ENCODE peak calls at places on chromosomes 2 and 18, in seven cellular contexts. One of them, this sample, is unnamed.
A peak's percentile ranks its signal among the peaks of the same experiment; 100 is the strongest.

GRCh38 chr2:68726608-68727367 is 7.8 kb upstream of the ARHGAP25 start:
- DNase-seq in HepG2: no peak
- DNase-seq in K562: no peak
- DNase-seq in SK-N-SH: no peak
- DNase-seq in GM12878: peak; percentile 68
- DNase-seq in HCT116: no peak
- DNase-seq in H1: no peak
- DNase-seq in this sample: no peak

GRCh38 chr2:192025607-192026006 is 169.1 kb downstream of the TMEFF2 start:
- DNase-seq in K562: no peak
- DNase-seq in GM12878: no peak
- DNase-seq in HCT116: no peak
- DNase-seq in SK-N-SH: no peak
- DNase-seq in H1: no peak
- DNase-seq in HepG2: no peak
- DNase-seq in this sample: no peak

GRCh38 chr2:234630676-234631350 is 133.9 kb upstream of the ARL4C start:
- DNase-seq in GM12878: no peak
- DNase-seq in K562: no peak
- DNase-seq in SK-N-SH: no peak
- DNase-seq in HepG2: no peak
- DNase-seq in HCT116: no peak
- DNase-seq in H1: no peak
- DNase-seq in this sample: no peak

GRCh38 chr18:9933865-9934264 is 20.0 kb downstream of the VAPA start:
- DNase-seq in H1: no peak
- DNase-seq in GM12878: no peak
- DNase-seq in HepG2: no peak
- DNase-seq in SK-N-SH: no peak
- DNase-seq in HCT116: no peak
- DNase-seq in K562: no peak
- DNase-seq in this sample: no peak

GRCh38 chr2:233252227-233252626 is 754 bp downstream of the ATG16L1 start:
- DNase-seq in K562: no peak
- DNase-seq in H1: no peak
- DNase-seq in HCT116: no peak
- DNase-seq in SK-N-SH: no peak
- DNase-seq in HepG2: no peak
- DNase-seq in GM12878: no peak
- DNase-seq in this sample: no peak

GRCh38 chr2:119085613-119086012 is 72.9 kb downstream of the C1QL2 start:
- DNase-seq in K562: peak; percentile 4
- DNase-seq in H1: no peak
- DNase-seq in HCT116: no peak
- DNase-seq in SK-N-SH: no peak
- DNase-seq in GM12878: no peak
- DNase-seq in HepG2: peak; percentile 40
- DNase-seq in this sample: no peak

GRCh38 chr18:76443519-76444435 is 51.3 kb downstream of the ZNF516 start:
- DNase-seq in GM12878: no peak
- DNase-seq in HCT116: no peak
- DNase-seq in K562: no peak
- DNase-seq in HepG2: no peak
- DNase-seq in SK-N-SH: peak; percentile 52
- DNase-seq in H1: no peak
- DNase-seq in this sample: no peak

GRCh38 chr18:58400337-58400885 is 228.5 kb downstream of the ALPK2 start:
- DNase-seq in GM12878: no peak
- DNase-seq in K562: no peak
- DNase-seq in HepG2: no peak
- DNase-seq in HCT116: no peak
- DNase-seq in H1: no peak
- DNase-seq in SK-N-SH: no peak
- DNase-seq in this sample: no peak

GRCh38 chr18:985301-985700 is 80.6 kb downstream of the ADCYAP1 start:
- DNase-seq in H1: no peak
- DNase-seq in GM12878: no peak
- DNase-seq in HCT116: no peak
- DNase-seq in HepG2: no peak
- DNase-seq in SK-N-SH: no peak
- DNase-seq in K562: no peak
- DNase-seq in this sample: no peak

GRCh38 chr2:4354164-4354563 is 650.8 kb downstream of the DCDC2C start:
- DNase-seq in K562: no peak
- DNase-seq in HCT116: no peak
- DNase-seq in HepG2: no peak
- DNase-seq in H1: no peak
- DNase-seq in GM12878: no peak
- DNase-seq in SK-N-SH: no peak
- DNase-seq in this sample: no peak

GRCh38 chr2:105852066-105852465 is 107.4 kb downstream of the NCK2 start:
- DNase-seq in H1: no peak
- DNase-seq in K562: no peak
- DNase-seq in HCT116: no peak
- DNase-seq in GM12878: no peak
- DNase-seq in HepG2: no peak
- DNase-seq in SK-N-SH: peak; percentile 0
- DNase-seq in this sample: no peak

GRCh38 chr2:21256006-21256405 is 132.2 kb downstream of the TDRD15 start:
- DNase-seq in GM12878: peak; percentile 51
- DNase-seq in K562: peak; percentile 63
- DNase-seq in SK-N-SH: no peak
- DNase-seq in HCT116: no peak
- DNase-seq in HepG2: no peak
- DNase-seq in H1: no peak
- DNase-seq in this sample: no peak

GRCh38 chr2:186129767-186130581 is 356.1 kb upstream of the ZC3H15 start:
- DNase-seq in SK-N-SH: no peak
- DNase-seq in HCT116: peak; percentile 42
- DNase-seq in HepG2: peak; percentile 75
- DNase-seq in K562: no peak
- DNase-seq in GM12878: no peak
- DNase-seq in H1: no peak
- DNase-seq in this sample: no peak

GRCh38 chr2:201357216-201357615 is at the start of gene FLACC1:
- DNase-seq in H1: no peak
- DNase-seq in K562: peak; percentile 14
- DNase-seq in SK-N-SH: peak; percentile 22
- DNase-seq in GM12878: no peak
- DNase-seq in HCT116: peak; percentile 42
- DNase-seq in HepG2: peak; percentile 56
- DNase-seq in this sample: peak; percentile 67

GRCh38 chr18:22320155-22320554 is 97.6 kb downstream of the CTAGE1 start:
- DNase-seq in HCT116: no peak
- DNase-seq in GM12878: no peak
- DNase-seq in SK-N-SH: no peak
- DNase-seq in K562: no peak
- DNase-seq in HepG2: no peak
- DNase-seq in H1: no peak
- DNase-seq in this sample: no peak

GRCh38 chr2:188937228-188938220 is 36.6 kb upstream of the COL3A1 start:
- DNase-seq in SK-N-SH: peak; percentile 5
- DNase-seq in HCT116: no peak
- DNase-seq in GM12878: no peak
- DNase-seq in HepG2: no peak
- DNase-seq in H1: no peak
- DNase-seq in K562: no peak
- DNase-seq in this sample: no peak

GRCh38 chr2:113328043-113328442 is 49.3 kb upstream of the PAX8 start:
- DNase-seq in HepG2: no peak
- DNase-seq in GM12878: no peak
- DNase-seq in HCT116: no peak
- DNase-seq in SK-N-SH: no peak
- DNase-seq in K562: no peak
- DNase-seq in H1: no peak
- DNase-seq in this sample: no peak

DNA sequence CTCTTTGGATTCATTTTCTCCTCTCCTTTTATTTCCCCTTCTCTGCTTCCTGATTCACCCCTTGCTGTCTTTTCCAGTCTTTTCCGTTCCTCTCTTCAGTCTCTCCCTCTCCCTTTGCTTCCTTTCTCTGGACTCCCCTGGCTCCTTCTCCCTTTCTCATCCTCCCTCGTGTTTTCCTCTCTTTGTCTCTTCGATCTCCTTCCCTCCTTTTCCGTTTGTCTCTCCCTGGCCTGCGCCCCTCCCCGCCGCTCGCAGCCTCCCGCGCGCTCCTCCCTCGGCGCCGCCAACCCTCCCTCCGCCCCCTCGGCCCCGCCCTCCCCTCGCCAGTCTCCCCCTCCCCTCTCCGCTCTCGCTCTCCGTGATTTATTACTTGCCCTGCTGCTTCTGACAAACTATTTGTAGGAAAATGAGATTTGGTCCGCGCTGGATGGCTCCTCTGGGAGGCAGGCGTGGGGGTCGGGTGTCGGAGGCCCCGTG is 46.0 kb upstream of the PAX8 start:
- DNase-seq in HCT116: peak; percentile 6
- DNase-seq in K562: peak; percentile 64
- DNase-seq in H1: peak; percentile 15
- DNase-seq in GM12878: no peak
- DNase-seq in SK-N-SH: peak; percentile 93
- DNase-seq in HepG2: no peak
- DNase-seq in this sample: peak; percentile 42
- TF ChIP-seq JUND in HCT116: no peak
- TF ChIP-seq JUND in K562: no peak
- TF ChIP-seq JUND in H1: no peak
- TF ChIP-seq JUND in GM12878: no peak
- TF ChIP-seq JUND in SK-N-SH: no peak
- TF ChIP-seq JUND in HepG2: no peak
- TF ChIP-seq JUND in this sample: no peak

GRCh38 chr2:133841905-133842304 is 273.6 kb upstream of the NCKAP5 start:
- DNase-seq in K562: no peak
- DNase-seq in H1: no peak
- DNase-seq in HepG2: no peak
- DNase-seq in GM12878: no peak
- DNase-seq in HCT116: no peak
- DNase-seq in SK-N-SH: no peak
- DNase-seq in this sample: no peak

GRCh38 chr2:133838642-133839370 is 270.5 kb upstream of the NCKAP5 start:
- DNase-seq in K562: no peak
- DNase-seq in HepG2: no peak
- DNase-seq in GM12878: no peak
- DNase-seq in SK-N-SH: no peak
- DNase-seq in HCT116: no peak
- DNase-seq in H1: no peak
- DNase-seq in this sample: no peak

GRCh38 chr2:133840761-133841160 is 272.5 kb upstream of the NCKAP5 start:
- DNase-seq in H1: no peak
- DNase-seq in K562: no peak
- DNase-seq in HCT116: no peak
- DNase-seq in SK-N-SH: no peak
- DNase-seq in HepG2: no peak
- DNase-seq in GM12878: no peak
- DNase-seq in this sample: no peak

GRCh38 chr2:133837441-133838090 is 269.3 kb upstream of the NCKAP5 start:
- DNase-seq in HepG2: no peak
- DNase-seq in H1: no peak
- DNase-seq in SK-N-SH: no peak
- DNase-seq in HCT116: no peak
- DNase-seq in K562: no peak
- DNase-seq in GM12878: no peak
- DNase-seq in this sample: no peak

DNA sequence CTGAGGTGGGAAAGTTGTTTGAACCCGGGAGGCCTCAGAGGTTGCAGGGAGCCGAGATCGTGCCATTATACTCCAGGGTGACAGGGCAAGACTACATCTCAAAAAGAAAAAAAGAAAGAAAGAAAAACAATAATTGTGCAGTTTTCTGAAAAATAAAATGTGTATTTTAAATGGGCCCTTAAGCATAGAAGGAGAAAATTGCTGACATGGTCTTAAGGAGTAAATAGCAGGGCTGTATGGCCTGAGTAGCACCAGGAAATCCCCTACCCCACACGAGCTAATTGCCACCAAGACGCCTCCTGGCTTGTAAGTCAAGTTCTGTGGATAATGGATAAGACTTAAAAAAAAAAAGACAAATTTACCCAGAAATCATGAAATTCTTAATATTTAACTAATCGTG is 271.4 kb upstream of the NCKAP5 start:
- DNase-seq in SK-N-SH: no peak
- DNase-seq in HepG2: no peak
- DNase-seq in GM12878: no peak
- DNase-seq in H1: no peak
- DNase-seq in K562: no peak
- DNase-seq in HCT116: no peak
- DNase-seq in this sample: no peak
- TF ChIP-seq JUND in SK-N-SH: no peak
- TF ChIP-seq JUND in HepG2: no peak
- TF ChIP-seq JUND in GM12878: no peak
- TF ChIP-seq JUND in H1: no peak
- TF ChIP-seq JUND in K562: no peak
- TF ChIP-seq JUND in HCT116: no peak
- TF ChIP-seq JUND in this sample: no peak

GRCh38 chr2:130336150-130336876 is 6.4 kb upstream of the IMP4 start:
- DNase-seq in GM12878: no peak
- DNase-seq in K562: no peak
- DNase-seq in HCT116: no peak
- DNase-seq in HepG2: peak; percentile 32
- DNase-seq in H1: no peak
- DNase-seq in SK-N-SH: peak; percentile 45
- DNase-seq in this sample: no peak
- TF ChIP-seq JUND in GM12878: no peak
- TF ChIP-seq JUND in K562: no peak
- TF ChIP-seq JUND in HCT116: no peak
- TF ChIP-seq JUND in HepG2: no peak
- TF ChIP-seq JUND in H1: no peak
- TF ChIP-seq JUND in SK-N-SH: no peak
- TF ChIP-seq JUND in this sample: no peak

GRCh38 chr2:65198737-65199136 is 28.9 kb upstream of the ACTR2 start:
- DNase-seq in HCT116: no peak
- DNase-seq in SK-N-SH: no peak
- DNase-seq in HepG2: no peak
- DNase-seq in H1: no peak
- DNase-seq in K562: no peak
- DNase-seq in GM12878: no peak
- DNase-seq in this sample: no peak

GRCh38 chr2:65204461-65205230 is 23.0 kb upstream of the ACTR2 start:
- DNase-seq in GM12878: no peak
- DNase-seq in H1: no peak
- DNase-seq in K562: no peak
- DNase-seq in SK-N-SH: no peak
- DNase-seq in HepG2: no peak
- DNase-seq in HCT116: no peak
- DNase-seq in this sample: peak; percentile 5

GRCh38 chr2:65199194-65199593 is 28.4 kb upstream of the ACTR2 start:
- DNase-seq in H1: no peak
- DNase-seq in GM12878: no peak
- DNase-seq in SK-N-SH: no peak
- DNase-seq in HCT116: no peak
- DNase-seq in HepG2: no peak
- DNase-seq in K562: no peak
- DNase-seq in this sample: no peak

DNA sequence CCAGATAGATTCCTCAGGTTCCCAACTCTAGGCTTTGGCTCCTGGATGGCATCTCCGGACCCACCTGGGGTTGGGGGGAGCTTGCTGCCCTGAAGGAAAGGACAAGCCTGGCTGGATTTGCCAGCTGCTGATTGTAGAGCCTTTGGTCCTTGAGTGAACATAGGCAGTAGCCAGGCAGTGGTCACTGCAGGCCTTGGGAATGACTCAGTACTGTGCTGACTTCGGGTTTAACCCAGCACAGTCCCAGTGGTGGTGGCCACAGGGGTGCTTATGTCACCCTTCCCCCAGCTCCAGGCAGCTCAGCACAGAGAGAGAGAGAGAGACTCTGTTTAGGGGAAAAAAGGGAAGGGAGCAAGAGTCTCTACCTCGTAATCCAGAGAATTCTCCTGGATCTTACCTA is 27.7 kb upstream of the ACTR2 start:
- DNase-seq in SK-N-SH: no peak
- DNase-seq in GM12878: no peak
- DNase-seq in K562: peak; percentile 18
- DNase-seq in HepG2: no peak
- DNase-seq in H1: no peak
- DNase-seq in HCT116: no peak
- DNase-seq in this sample: no peak
- TF ChIP-seq JUND in SK-N-SH: no peak
- TF ChIP-seq JUND in GM12878: no peak
- TF ChIP-seq JUND in K562: no peak
- TF ChIP-seq JUND in HepG2: no peak
- TF ChIP-seq JUND in H1: no peak
- TF ChIP-seq JUND in HCT116: no peak
- TF ChIP-seq JUND in this sample: no peak